ENCODE peak calls at places on chromosomes 12 and 14, in ten cellular contexts. X is AG10803, T is neural progenitor cell, L is upper lobe of left lung, E is lower leg skin, C is endothelial cell of umbilical vein, H is HFF-Myc, R is gastrocnemius medialis, A is glutamatergic neuron, K is body of pancreas. B is an unnamed sample.

GRCh38 chr12:107007421-107007820 is 20.5 kb upstream of the MTERF2 start:
- DNase-seq in X (no peak), T (no peak), L (no peak), E (no peak), C (no peak), H (no peak), R (no peak), A (no peak), K (no peak), B (no peak)

GRCh38 chr14:21074398-21075272 is 4.5 kb downstream of the ARHGEF40 start:
- DNase-seq in X (no peak), T (no peak), L (peak), E (peak), C (no peak), H (no peak), R (no peak), A (no peak), K (no peak), B (no peak)

GRCh38 chr14:67575684-67576083 is 24.4 kb downstream of the PIGH start:
- DNase-seq in X (no peak), T (no peak), L (no peak), E (no peak), C (no peak), H (no peak), R (no peak), A (no peak), K (no peak), B (no peak)

GRCh38 chr14:59570122-59570521 is 6.5 kb downstream of the CCDC175 start:
- DNase-seq in X (no peak), T (no peak), L (no peak), E (no peak), C (no peak), H (no peak), R (no peak), A (no peak), K (no peak), B (no peak)

GRCh38 chr12:4034926-4035325 is 161.7 kb upstream of the PARP11 start:
- DNase-seq in X (peak), T (no peak), L (no peak), E (no peak), C (no peak), H (peak), R (no peak), A (no peak), K (no peak), B (no peak)

GRCh38 chr12:116319851-116320621 is 42.5 kb upstream of the MED13L start:
- DNase-seq in X (peak), T (no peak), L (no peak), E (peak), C (peak), H (peak), R (peak), A (no peak), K (peak), B (no peak)

GRCh38 chr14:63542231-63542999 is 762 bp downstream of the PPP2R5E start:
- DNase-seq in X (peak), T (peak), L (no peak), E (peak), C (peak), H (no peak), R (no peak), A (peak), K (peak), B (no peak)

GRCh38 chr12:19895609-19896008 is 456.3 kb downstream of the AEBP2 start:
- DNase-seq in X (no peak), T (no peak), L (no peak), E (no peak), C (peak), H (no peak), R (no peak), A (no peak), K (no peak), B (no peak)

GRCh38 chr12:69173358-69173757 is 66.0 kb upstream of the CPSF6 start:
- DNase-seq in X (no peak), T (no peak), L (no peak), E (no peak), C (no peak), H (no peak), R (no peak), A (peak), K (no peak), B (no peak)

GRCh38 chr14:63922696-63923421 is 70.1 kb downstream of the SYNE2 start:
- DNase-seq in X (no peak), T (no peak), L (no peak), E (peak), C (no peak), H (no peak), R (no peak), A (no peak), K (peak), B (no peak)

GRCh38 chr14:23561873-23562821 is 5.4 kb downstream of the AP1G2 start:
- DNase-seq in X (no peak), T (no peak), L (no peak), E (no peak), C (no peak), H (no peak), R (no peak), A (peak), K (no peak), B (no peak)

GRCh38 chr12:127271776-127272175 is 995.2 kb upstream of the TMEM132C start:
- DNase-seq in X (no peak), T (no peak), L (no peak), E (no peak), C (no peak), H (no peak), R (no peak), A (no peak), K (no peak), B (no peak)

GRCh38 chr12:107304588-107305532 is 211.5 kb upstream of the CRY1 start:
- DNase-seq in X (no peak), T (no peak), L (no peak), E (no peak), C (no peak), H (no peak), R (no peak), A (no peak), K (no peak), B (no peak)

GRCh38 chr14:72591401-72591800 is 302.5 kb downstream of the DPF3 start:
- DNase-seq in X (no peak), T (no peak), L (no peak), E (no peak), C (no peak), H (no peak), R (no peak), A (no peak), K (no peak), B (no peak)

GRCh38 chr12:128606040-128606439 is 217.7 kb downstream of the SLC15A4 start:
- DNase-seq in X (no peak), T (no peak), L (no peak), E (no peak), C (no peak), H (no peak), R (no peak), A (no peak), K (no peak), B (no peak)

GRCh38 chr14:77098470-77099353 is 654 bp downstream of the CIPC start:
- DNase-seq in X (no peak), T (peak), L (peak), E (peak), C (peak), H (no peak), R (peak), A (no peak), K (peak), B (no peak)

GRCh38 chr12:2214411-2214810 is 161.6 kb downstream of the CACNA1C start:
- DNase-seq in X (no peak), T (no peak), L (no peak), E (no peak), C (no peak), H (no peak), R (no peak), A (no peak), K (no peak), B (no peak)

GRCh38 chr12:116404913-116405611 is 127.6 kb upstream of the MED13L start:
- DNase-seq in X (no peak), T (no peak), L (no peak), E (no peak), C (no peak), H (no peak), R (peak), A (no peak), K (no peak), B (no peak)

GRCh38 chr14:104928391-104929133 is 3.9 kb downstream of the PLD4 start:
- DNase-seq in X (no peak), T (no peak), L (peak), E (no peak), C (no peak), H (no peak), R (no peak), A (no peak), K (no peak), B (peak)

GRCh38 chr12:69935651-69936100 is 110.6 kb downstream of the MYRFL start:
- DNase-seq in X (no peak), T (no peak), L (no peak), E (no peak), C (no peak), H (no peak), R (no peak), A (peak), K (no peak), B (no peak)

GRCh38 chr12:91502208-91502607 is 319.6 kb upstream of the DCN start:
- DNase-seq in X (no peak), T (no peak), L (no peak), E (no peak), C (no peak), H (no peak), R (no peak), A (no peak), K (no peak), B (no peak)

GRCh38 chr14:58501214-58501816 is 73.8 kb downstream of the KIAA0586 start:
- DNase-seq in X (peak), T (peak), L (no peak), E (no peak), C (peak), H (peak), R (no peak), A (no peak), K (no peak), B (no peak)

GRCh38 chr14:63454863-63455622 is 88.1 kb downstream of the PPP2R5E start:
- DNase-seq in X (peak), T (no peak), L (no peak), E (no peak), C (no peak), H (peak), R (no peak), A (peak), K (peak), B (no peak)

GRCh38 chr12:14471497-14471896 is 96.2 kb downstream of the PLBD1 start:
- DNase-seq in X (no peak), T (no peak), L (no peak), E (no peak), C (no peak), H (no peak), R (no peak), A (no peak), K (no peak), B (no peak)

GRCh38 chr12:42766754-42767153 is 177.2 kb upstream of the PRICKLE1 start:
- DNase-seq in X (no peak), T (no peak), L (no peak), E (no peak), C (no peak), H (no peak), R (no peak), A (no peak), K (no peak), B (no peak)

GRCh38 chr12:3553681-3554546 is 62.9 kb downstream of the PRMT8 start:
- DNase-seq in X (no peak), T (peak), L (peak), E (peak), C (no peak), H (no peak), R (no peak), A (no peak), K (no peak), B (no peak)

GRCh38 chr14:54579606-54580005 is 12.7 kb downstream of the SAMD4A start:
- DNase-seq in X (peak), T (no peak), L (no peak), E (no peak), C (peak), H (no peak), R (no peak), A (no peak), K (no peak), B (no peak)

GRCh38 chr12:121581681-121582439 is 1.0 kb upstream of the KDM2B start:
- DNase-seq in X (peak), T (peak), L (no peak), E (no peak), C (peak), H (no peak), R (peak), A (no peak), K (peak), B (no peak)

GRCh38 chr14:76761849-76762616 is 765 bp downstream of the VASH1 start:
- DNase-seq in X (no peak), T (no peak), L (no peak), E (peak), C (no peak), H (no peak), R (no peak), A (peak), K (no peak), B (no peak)

GRCh38 chr12:22981711-22982110 is 356.7 kb downstream of the ETNK1 start:
- DNase-seq in X (peak), T (no peak), L (no peak), E (no peak), C (no peak), H (no peak), R (no peak), A (no peak), K (no peak), B (no peak)

GRCh38 chr12:93911436-93911835 is 234.3 kb downstream of the CRADD start:
- DNase-seq in X (peak), T (no peak), L (no peak), E (no peak), C (no peak), H (no peak), R (no peak), A (no peak), K (no peak), B (no peak)

GRCh38 chr12:67193705-67194104 is 75.5 kb upstream of the CAND1 start:
- DNase-seq in X (peak), T (peak), L (no peak), E (no peak), C (peak), H (peak), R (no peak), A (no peak), K (no peak), B (no peak)

GRCh38 chr14:100305446-100306255 is 593 bp downstream of the SLC25A29 start:
- DNase-seq in X (no peak), T (peak), L (peak), E (peak), C (peak), H (no peak), R (no peak), A (no peak), K (peak), B (peak)

GRCh38 chr14:96212896-96213295 is 8.3 kb downstream of the BDKRB2 start:
- DNase-seq in X (no peak), T (no peak), L (no peak), E (no peak), C (no peak), H (no peak), R (no peak), A (no peak), K (no peak), B (no peak)

GRCh38 chr14:96213871-96214465 is 9.3 kb downstream of the BDKRB2 start:
- DNase-seq in X (no peak), T (no peak), L (no peak), E (no peak), C (no peak), H (no peak), R (no peak), A (no peak), K (no peak), B (no peak)

GRCh38 chr14:96215845-96216244 is 11.2 kb downstream of the BDKRB2 start:
- DNase-seq in X (no peak), T (no peak), L (no peak), E (no peak), C (no peak), H (no peak), R (no peak), A (no peak), K (no peak), B (no peak)

GRCh38 chr14:96217381-96217913 is 12.8 kb downstream of the BDKRB2 start:
- DNase-seq in X (no peak), T (no peak), L (no peak), E (no peak), C (no peak), H (no peak), R (no peak), A (no peak), K (no peak), B (no peak)

GRCh38 chr14:96216627-96217026 is 12.0 kb downstream of the BDKRB2 start:
- DNase-seq in X (no peak), T (no peak), L (no peak), E (no peak), C (no peak), H (no peak), R (no peak), A (no peak), K (no peak), B (no peak)
- TF ChIP-seq CTCF in X (no peak), T (no peak), L (no peak), E (no peak), C (no peak), H (no peak), R (no peak), A (no peak), K (no peak), B (no peak)

GRCh38 chr12:56300644-56301464 is 724 bp upstream of the CS start:
- DNase-seq in X (no peak), T (peak), L (no peak), E (no peak), C (no peak), H (no peak), R (no peak), A (no peak), K (no peak), B (no peak)
- TF ChIP-seq CTCF in X (peak), T (no peak), L (no peak), E (no peak), C (no peak), H (no peak), R (no peak), A (no peak), K (no peak), B (no peak)

GRCh38 chr12:26298785-26299621 is 103.6 kb downstream of the SSPN start:
- DNase-seq in X (peak), T (no peak), L (no peak), E (no peak), C (peak), H (no peak), R (peak), A (no peak), K (no peak), B (no peak)
- TF ChIP-seq CTCF in X (peak), T (no peak), L (peak), E (no peak), C (peak), H (no peak), R (no peak), A (no peak), K (peak), B (no peak)

DNA sequence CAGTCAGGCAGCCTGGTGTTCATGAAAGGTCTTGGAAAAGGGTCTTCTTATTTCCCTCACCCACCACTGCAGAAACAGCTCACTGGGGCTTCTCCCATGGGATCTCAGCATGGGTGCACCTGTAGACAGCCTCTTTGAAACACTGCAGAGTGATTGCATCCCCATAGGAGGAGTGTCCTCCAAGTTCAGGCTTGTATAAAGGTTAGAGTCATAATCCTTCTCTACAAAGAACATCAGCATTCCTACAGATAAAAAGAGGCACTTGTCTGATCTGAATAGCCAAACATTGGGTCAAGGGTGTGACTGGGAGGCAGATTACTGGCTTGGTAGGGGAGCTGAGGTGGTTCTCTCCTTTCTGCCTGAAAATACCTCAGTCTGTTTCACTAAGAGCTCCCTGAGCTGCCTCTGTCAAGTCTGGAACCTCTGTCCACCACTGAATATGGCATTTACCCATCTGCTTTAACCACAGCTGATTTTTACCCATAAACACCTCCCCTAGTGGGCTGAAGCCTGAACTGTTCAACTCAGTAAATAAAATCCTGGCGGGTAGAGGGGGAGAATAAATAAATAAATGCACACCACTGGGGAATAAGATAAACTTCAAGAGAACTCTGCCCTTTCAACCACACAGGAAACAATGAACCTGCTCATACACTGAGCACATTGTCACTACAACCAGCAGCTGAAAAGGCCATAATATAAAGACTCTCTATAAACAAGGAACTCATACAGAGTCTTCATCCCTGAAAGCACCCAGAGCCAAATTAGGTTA is 120.7 kb upstream of the SCAF11 start:
- DNase-seq in X (no peak), T (no peak), L (no peak), E (no peak), C (no peak), H (no peak), R (no peak), A (no peak), K (no peak), B (no peak)
- TF ChIP-seq CTCF in X (peak), T (no peak), L (no peak), E (no peak), C (peak), H (peak), R (no peak), A (no peak), K (no peak), B (no peak)

DNA sequence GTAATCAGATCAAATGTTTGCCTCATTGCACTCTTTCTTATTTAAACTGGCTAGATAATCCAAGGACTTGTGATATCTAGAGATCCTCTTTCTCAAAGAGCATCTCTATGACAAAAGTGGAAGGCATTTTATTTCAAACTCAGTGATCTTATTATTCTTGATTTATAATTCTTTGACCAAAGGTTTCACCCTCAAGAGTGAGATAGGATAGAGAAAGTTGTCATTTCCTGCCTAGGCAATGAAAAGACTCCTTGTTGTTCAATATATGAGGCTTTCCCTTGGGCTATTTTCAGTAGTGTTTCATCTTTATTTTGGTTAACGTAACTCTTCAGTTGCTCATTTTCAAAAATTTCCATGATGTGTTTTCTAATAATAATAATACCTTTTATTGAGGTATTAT is 18.0 kb upstream of the INSM2 start:
- DNase-seq in X (no peak), T (no peak), L (no peak), E (no peak), C (no peak), H (no peak), R (no peak), A (no peak), K (no peak), B (no peak)
- TF ChIP-seq CTCF in X (no peak), T (no peak), L (no peak), E (no peak), C (no peak), H (no peak), R (no peak), A (no peak), K (no peak), B (no peak)

GRCh38 chr12:57893460-57894353 is 47.2 kb upstream of the CTDSP2 start:
- DNase-seq in X (peak), T (peak), L (peak), E (peak), C (peak), H (peak), R (peak), A (no peak), K (peak), B (no peak)
- TF ChIP-seq CTCF in X (no peak), T (no peak), L (no peak), E (no peak), C (no peak), H (no peak), R (no peak), A (no peak), K (peak), B (no peak)

GRCh38 chr12:132427177-132427725 is 62.7 kb upstream of the FBRSL1 start:
- DNase-seq in X (no peak), T (no peak), L (peak), E (no peak), C (peak), H (no peak), R (no peak), A (peak), K (peak), B (no peak)

GRCh38 chr12:132429122-132429931 is 60.6 kb upstream of the FBRSL1 start:
- DNase-seq in X (no peak), T (peak), L (peak), E (no peak), C (no peak), H (no peak), R (no peak), A (peak), K (peak), B (no peak)

GRCh38 chr12:132426349-132427176 is 63.4 kb upstream of the FBRSL1 start:
- DNase-seq in X (no peak), T (no peak), L (peak), E (no peak), C (no peak), H (no peak), R (no peak), A (no peak), K (peak), B (no peak)

GRCh38 chr12:132428872-132429121 is 61.2 kb upstream of the FBRSL1 start:
- DNase-seq in X (no peak), T (no peak), L (no peak), E (no peak), C (no peak), H (no peak), R (no peak), A (peak), K (no peak), B (no peak)

GRCh38 chr12:132427999-132428871 is 61.7 kb upstream of the FBRSL1 start:
- DNase-seq in X (no peak), T (peak), L (peak), E (no peak), C (no peak), H (no peak), R (no peak), A (peak), K (peak), B (no peak)
- TF ChIP-seq CTCF in X (no peak), T (peak), L (no peak), E (no peak), C (no peak), H (no peak), R (no peak), A (no peak), K (no peak), B (no peak)

GRCh38 chr14:52013984-52014600 is 24.7 kb downstream of the RTRAF start:
- DNase-seq in X (no peak), T (peak), L (peak), E (no peak), C (no peak), H (no peak), R (no peak), A (peak), K (no peak), B (no peak)
- TF ChIP-seq CTCF in X (no peak), T (peak), L (no peak), E (no peak), C (peak), H (peak), R (no peak), A (peak), K (no peak), B (no peak)